ENCODE peak calls at places on chromosomes 3 and 15, in four cellular contexts. One of them, this sample, is unnamed.

GRCh38 chr3:135623558-135623957 is 342.0 kb upstream of the PPP2R3A start:
- DNase-seq in keratinocyte: no peak
- DNase-seq in hepatocyte: no peak
- DNase-seq in IMR-90: no peak
- DNase-seq in this sample: no peak

GRCh38 chr3:97838393-97838792 is 16.6 kb downstream of the CRYBG3 start:
- DNase-seq in hepatocyte: no peak
- DNase-seq in IMR-90: no peak
- DNase-seq in keratinocyte: no peak
- DNase-seq in this sample: no peak

GRCh38 chr15:87387681-87388240 is 868.8 kb downstream of the NTRK3 start:
- DNase-seq in IMR-90: no peak
- DNase-seq in keratinocyte: peak
- DNase-seq in hepatocyte: no peak
- DNase-seq in this sample: no peak

GRCh38 chr3:43736558-43736995 is 45.8 kb downstream of the ABHD5 start:
- DNase-seq in hepatocyte: peak
- DNase-seq in keratinocyte: no peak
- DNase-seq in IMR-90: peak
- DNase-seq in this sample: no peak

GRCh38 chr3:36514171-36514570 is 133.9 kb downstream of the STAC start:
- DNase-seq in IMR-90: peak
- DNase-seq in hepatocyte: no peak
- DNase-seq in keratinocyte: no peak
- DNase-seq in this sample: no peak

GRCh38 chr15:65028921-65029735 is at the start of gene MTFMT:
- DNase-seq in hepatocyte: peak
- DNase-seq in IMR-90: peak
- DNase-seq in keratinocyte: peak
- DNase-seq in this sample: peak

GRCh38 chr15:41494190-41494921 is 682 bp downstream of the ITPKA start:
- DNase-seq in keratinocyte: no peak
- DNase-seq in hepatocyte: peak
- DNase-seq in IMR-90: no peak
- DNase-seq in this sample: peak

GRCh38 chr3:124429129-124429815 is 301.0 kb upstream of the UMPS start:
- DNase-seq in hepatocyte: peak
- DNase-seq in IMR-90: peak
- DNase-seq in keratinocyte: peak
- DNase-seq in this sample: no peak

GRCh38 chr3:140359198-140359995 is 318.5 kb upstream of the TRIM42 start:
- DNase-seq in keratinocyte: no peak
- DNase-seq in IMR-90: no peak
- DNase-seq in hepatocyte: no peak
- DNase-seq in this sample: no peak

GRCh38 chr3:98702166-98702565 is 61.0 kb upstream of the ST3GAL6 start:
- DNase-seq in keratinocyte: no peak
- DNase-seq in IMR-90: peak
- DNase-seq in hepatocyte: no peak
- DNase-seq in this sample: no peak

GRCh38 chr3:79344876-79345871 is 422.6 kb downstream of the ROBO1 start:
- DNase-seq in IMR-90: no peak
- DNase-seq in hepatocyte: no peak
- DNase-seq in keratinocyte: no peak
- DNase-seq in this sample: no peak

GRCh38 chr15:49624046-49624445 is 3.2 kb downstream of the DTWD1 start:
- DNase-seq in IMR-90: peak
- DNase-seq in hepatocyte: no peak
- DNase-seq in keratinocyte: no peak
- DNase-seq in this sample: no peak

DNA sequence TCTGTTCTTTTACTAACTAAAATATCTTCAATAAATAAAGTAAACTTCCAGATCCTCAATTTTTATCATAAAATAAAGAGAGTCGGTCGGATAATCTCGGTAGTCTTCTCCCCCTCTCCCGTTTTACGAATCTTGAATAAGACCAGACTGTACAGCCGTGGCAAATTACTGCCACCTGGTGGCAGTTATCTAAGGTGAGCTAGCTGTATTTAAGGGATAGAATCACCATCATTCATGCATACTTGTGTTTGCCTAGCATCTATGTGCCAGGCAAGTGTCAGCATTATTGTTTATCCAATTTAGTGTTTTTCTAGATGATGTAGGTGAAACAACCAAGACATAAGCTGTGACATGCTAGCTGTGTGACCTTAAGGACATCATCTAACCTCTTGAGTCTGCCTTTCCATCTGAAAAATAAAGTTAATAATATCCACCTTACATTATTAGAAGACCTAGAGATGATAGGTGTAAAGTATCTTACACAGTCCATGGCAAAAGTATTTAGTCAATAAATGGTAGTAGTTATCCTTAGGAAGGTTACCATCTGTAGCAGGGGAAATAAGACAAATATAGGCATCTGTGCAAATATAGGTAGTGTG is 21.3 kb downstream of the DUT start:
- DNase-seq in hepatocyte: peak
- DNase-seq in IMR-90: peak
- DNase-seq in keratinocyte: peak
- DNase-seq in this sample: peak
- H2AFZ ChIP-seq in hepatocyte: no peak
- H2AFZ ChIP-seq in IMR-90: no peak
- H2AFZ ChIP-seq in keratinocyte: peak
- H2AFZ ChIP-seq in this sample: no peak

DNA sequence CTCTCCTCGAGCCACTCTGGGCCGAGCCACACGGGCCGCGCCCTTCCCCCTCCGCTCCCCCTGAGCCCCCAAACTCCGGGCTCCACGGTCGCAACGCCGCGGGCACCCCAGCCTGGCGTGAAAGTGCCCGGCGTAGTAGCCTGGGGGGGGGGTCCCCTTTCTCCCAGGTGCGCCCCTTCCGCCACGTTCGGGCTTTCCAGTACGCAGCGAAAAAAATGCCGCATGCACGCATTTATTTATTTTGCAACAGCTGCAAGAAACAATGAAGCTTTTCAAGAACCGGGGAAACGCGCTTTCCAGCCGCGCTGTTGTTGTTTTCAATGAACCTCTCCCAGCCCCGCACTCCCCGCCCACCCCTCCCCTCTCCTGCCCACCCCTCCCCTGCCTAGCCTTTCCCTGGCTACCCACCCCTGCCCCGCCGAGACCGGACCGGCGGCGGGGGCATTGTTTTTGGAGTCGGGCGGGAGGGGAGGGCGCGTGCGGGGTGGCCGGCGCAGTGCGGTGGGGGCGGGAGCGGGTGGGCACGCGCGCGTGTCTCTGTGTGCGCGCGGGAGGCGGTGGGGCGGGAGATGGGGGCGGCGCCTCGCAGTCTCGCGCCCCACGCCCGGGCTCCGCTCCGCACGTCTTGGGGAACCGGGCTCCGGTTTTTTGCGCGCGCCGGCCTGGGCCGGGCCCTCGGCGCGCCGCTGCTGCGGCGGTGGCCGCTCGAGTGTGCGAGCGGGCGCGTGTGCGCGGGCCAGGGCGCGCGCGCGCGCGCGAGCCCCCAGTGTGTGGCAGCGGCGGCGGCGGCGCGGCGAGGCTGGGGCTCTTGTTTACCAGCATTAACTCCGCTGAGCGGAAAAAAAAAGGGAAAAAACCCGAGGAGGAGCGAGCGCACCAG is at the start of gene IGF1R:
- DNase-seq in hepatocyte: peak
- DNase-seq in keratinocyte: no peak
- DNase-seq in IMR-90: peak
- DNase-seq in this sample: peak
- TF ChIP-seq CTCF in hepatocyte: no peak
- TF ChIP-seq CTCF in keratinocyte: no peak
- TF ChIP-seq CTCF in IMR-90: no peak
- TF ChIP-seq CTCF in this sample: peak

DNA sequence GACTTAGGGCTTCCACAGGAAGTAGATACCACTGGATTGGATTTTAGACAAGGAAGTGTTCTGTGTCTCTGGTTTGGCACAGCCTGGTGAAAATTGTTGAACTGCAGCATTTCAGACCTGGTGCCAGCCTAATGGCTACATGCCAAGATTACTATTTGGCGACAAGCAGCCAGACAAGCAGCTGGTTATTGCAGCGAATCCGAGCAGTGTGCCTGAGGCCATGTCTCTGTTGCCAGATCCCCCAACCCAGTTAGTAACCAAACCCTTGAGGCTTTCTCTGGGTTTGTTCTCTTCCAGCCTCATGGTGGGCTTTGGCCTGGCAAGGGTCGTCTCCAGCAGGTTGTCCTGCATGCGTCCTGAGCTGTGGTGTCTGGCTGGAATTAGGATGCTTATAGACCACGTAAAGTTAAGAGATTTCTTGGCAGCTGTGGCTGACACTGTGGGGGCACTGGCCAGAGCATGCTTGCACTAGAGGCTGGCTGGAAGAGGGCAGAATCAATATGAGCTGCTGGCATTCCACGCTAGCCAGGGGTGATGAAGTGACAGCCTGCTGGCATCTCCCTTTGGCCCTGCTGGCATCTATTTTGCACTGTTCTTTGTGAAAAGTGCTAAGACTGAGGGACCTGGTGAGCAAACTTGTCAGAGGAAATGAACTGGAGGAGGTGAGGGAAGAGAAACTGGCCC is 172.5 kb downstream of the RBMS3 start:
- DNase-seq in keratinocyte: no peak
- DNase-seq in IMR-90: no peak
- DNase-seq in hepatocyte: no peak
- DNase-seq in this sample: no peak
- H2AFZ ChIP-seq in keratinocyte: peak
- H2AFZ ChIP-seq in IMR-90: no peak
- H2AFZ ChIP-seq in hepatocyte: no peak
- H2AFZ ChIP-seq in this sample: peak

DNA sequence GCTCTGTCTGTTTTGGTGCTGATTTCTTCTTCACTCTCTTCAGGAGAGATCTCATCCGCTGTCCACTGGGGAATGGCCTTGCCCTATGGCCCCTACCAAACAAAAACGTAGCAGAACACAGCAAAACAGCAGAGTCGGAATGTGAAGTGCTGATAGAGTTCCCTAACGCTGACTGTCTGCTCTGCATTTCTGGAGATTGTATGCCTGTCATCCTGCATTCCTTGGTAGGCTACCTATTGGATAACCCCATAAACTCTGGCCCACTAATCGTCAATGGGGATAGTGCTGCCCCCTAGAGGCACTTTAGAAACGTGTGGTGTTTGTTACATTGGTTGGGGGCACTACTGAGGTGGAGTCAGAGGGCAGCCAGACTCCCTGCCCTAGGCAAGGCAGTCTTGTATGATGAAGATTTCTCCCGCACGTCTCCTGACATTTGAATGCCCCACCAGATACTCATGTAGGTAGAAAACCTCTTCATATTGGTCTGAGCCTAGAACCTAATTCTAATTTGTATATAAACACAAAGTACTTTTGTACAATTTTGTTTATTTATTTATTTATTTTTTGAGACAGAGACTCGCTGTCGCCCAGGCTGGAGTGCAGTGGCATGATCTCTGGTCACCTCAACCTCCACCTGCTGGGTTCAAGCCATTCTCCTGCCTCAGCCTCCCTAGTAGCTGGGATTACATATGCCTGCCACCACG is 15.6 kb upstream of the MAGEF1 start:
- DNase-seq in IMR-90: peak
- DNase-seq in hepatocyte: peak
- DNase-seq in keratinocyte: no peak
- DNase-seq in this sample: peak
- TF ChIP-seq CTCF in IMR-90: peak
- TF ChIP-seq CTCF in hepatocyte: peak
- TF ChIP-seq CTCF in keratinocyte: peak
- TF ChIP-seq CTCF in this sample: peak

GRCh38 chr3:9422712-9423424 is 25.5 kb downstream of the SETD5 start:
- DNase-seq in IMR-90: peak
- DNase-seq in hepatocyte: peak
- DNase-seq in keratinocyte: peak
- DNase-seq in this sample: no peak
- H2AFZ ChIP-seq in IMR-90: no peak
- H2AFZ ChIP-seq in hepatocyte: no peak
- H2AFZ ChIP-seq in keratinocyte: peak
- H2AFZ ChIP-seq in this sample: no peak

GRCh38 chr15:88469321-88469720 is 1.8 kb downstream of the MRPS11 start:
- DNase-seq in keratinocyte: no peak
- DNase-seq in hepatocyte: no peak
- DNase-seq in IMR-90: no peak
- DNase-seq in this sample: no peak

GRCh38 chr15:88470625-88471372 is 3.3 kb downstream of the MRPS11 start:
- DNase-seq in IMR-90: no peak
- DNase-seq in keratinocyte: no peak
- DNase-seq in hepatocyte: no peak
- DNase-seq in this sample: no peak

GRCh38 chr15:88467073-88467934 is at the start of the genes MRPL46 and MRPS11:
- DNase-seq in keratinocyte: peak
- DNase-seq in hepatocyte: peak
- DNase-seq in IMR-90: peak
- DNase-seq in this sample: peak

GRCh38 chr15:88465633-88466219 is 1.5 kb downstream of the MRPL46 start:
- DNase-seq in keratinocyte: no peak
- DNase-seq in IMR-90: peak
- DNase-seq in hepatocyte: peak
- DNase-seq in this sample: no peak

GRCh38 chr15:88467935-88468528 is 524 bp downstream of the MRPS11 start:
- DNase-seq in keratinocyte: no peak
- DNase-seq in hepatocyte: no peak
- DNase-seq in IMR-90: peak
- DNase-seq in this sample: peak
- TF ChIP-seq CTCF in keratinocyte: peak
- TF ChIP-seq CTCF in hepatocyte: no peak
- TF ChIP-seq CTCF in IMR-90: peak
- TF ChIP-seq CTCF in this sample: peak

GRCh38 chr3:162428192-162428591 is 931.6 kb downstream of the OTOL1 start:
- DNase-seq in keratinocyte: no peak
- DNase-seq in IMR-90: no peak
- DNase-seq in hepatocyte: no peak
- DNase-seq in this sample: no peak
- H2AFZ ChIP-seq in keratinocyte: no peak
- H2AFZ ChIP-seq in IMR-90: no peak
- H2AFZ ChIP-seq in hepatocyte: no peak
- H2AFZ ChIP-seq in this sample: no peak